ENCODE peak calls at places on chromosome X, in four cellular contexts. Z is fibroblast of mammary gland; F is stimulated activated CD4-positive, alpha-beta T cell treated with anti-CD3 and anti-CD28 coated beads, Interleukin-12 subunit alpha, Interleukin-12 subunit beta, amount 100 ng/mL, for 48 hours; B is hepatocyte. E is an unnamed sample.

GRCh38 chrX:19514791-19515614 is at the start of gene MAP3K15:
- DNase-seq in Z (peak; percentile 3), F (no peak), B (peak; percentile 39), E (peak; percentile 1)

GRCh38 chrX:140918398-140919043 is 83.9 kb upstream of the SPANXB1 start:
- DNase-seq in Z (peak; percentile 71), F (peak; percentile 39), B (peak; percentile 67), E (peak; percentile 59)

GRCh38 chrX:106481341-106481740 is 130.4 kb upstream of the RADX start:
- DNase-seq in Z (peak; percentile 53), F (peak; percentile 70), B (peak; percentile 79), E (peak; percentile 40)

GRCh38 chrX:12042615-12043014 is 95.7 kb upstream of the FRMPD4 start:
- DNase-seq in Z (no peak), F (no peak), B (no peak), E (no peak)

GRCh38 chrX:105460366-105460765 is 239.9 kb upstream of the TEX13A start:
- DNase-seq in Z (peak; percentile 75), F (no peak), B (no peak), E (peak; percentile 33)

GRCh38 chrX:109440475-109440874 is 41.4 kb downstream of the GUCY2F start:
- DNase-seq in Z (no peak), F (no peak), B (no peak), E (no peak)

GRCh38 chrX:29662759-29663503 is 552.4 kb upstream of the MAGEB2 start:
- DNase-seq in Z (peak; percentile 91), F (no peak), B (peak; percentile 48), E (peak; percentile 86)

GRCh38 chrX:10041383-10041782 is 74.2 kb downstream of the CLDN34 start:
- DNase-seq in Z (no peak), F (no peak), B (no peak), E (peak; percentile 82)

GRCh38 chrX:49712577-49712976 is 16.8 kb upstream of the PAGE1 start:
- DNase-seq in Z (no peak), F (no peak), B (no peak), E (no peak)

GRCh38 chrX:88613338-88613737 is 133.7 kb upstream of the CPXCR1 start:
- DNase-seq in Z (peak; percentile 2), F (no peak), B (peak; percentile 74), E (no peak)

GRCh38 chrX:40883021-40883619 is 147.8 kb upstream of the MED14 start:
- DNase-seq in Z (no peak), F (no peak), B (no peak), E (no peak)

GRCh38 chrX:125132274-125132673 is 187.4 kb upstream of the TEX13C start:
- DNase-seq in Z (peak; percentile 2), F (no peak), B (peak; percentile 11), E (no peak)

GRCh38 chrX:45445745-45446412 is 245.2 kb upstream of the DIPK2B start:
- DNase-seq in Z (peak; percentile 90), F (no peak), B (peak; percentile 18), E (peak; percentile 74)

GRCh38 chrX:154731203-154731602 is 19.7 kb downstream of the GAB3 start:
- DNase-seq in Z (no peak), F (no peak), B (no peak), E (no peak)

GRCh38 chrX:145190801-145191389 is 56.4 kb upstream of the SPANXN1 start:
- DNase-seq in Z (peak; percentile 3), F (no peak), B (peak; percentile 7), E (peak; percentile 1)

GRCh38 chrX:123740006-123740405 is 7.2 kb upstream of the THOC2 start:
- DNase-seq in Z (no peak), F (no peak), B (no peak), E (no peak)

GRCh38 chrX:151177141-151178027 is 1.0 kb downstream of the GPR50 start:
- DNase-seq in Z (no peak), F (no peak), B (peak; percentile 18), E (no peak)

GRCh38 chrX:989959-990510 is 222.4 kb downstream of the CRLF2 start:
- DNase-seq in Z (peak; percentile 94), F (peak; percentile 67), B (peak; percentile 48), E (peak; percentile 69)

GRCh38 chrX:47138171-47138570 is 6.3 kb downstream of the NDUFB11 start:
- DNase-seq in Z (no peak), F (no peak), B (no peak), E (no peak)

GRCh38 chrX:154040307-154040756 is 20.6 kb upstream of the IRAK1 start:
- DNase-seq in Z (peak; percentile 87), F (no peak), B (peak; percentile 66), E (peak; percentile 91)

GRCh38 chrX:140815868-140816267 is 106.3 kb downstream of the LINC00632 start:
- DNase-seq in Z (peak; percentile 24), F (no peak), B (peak; percentile 28), E (peak; percentile 40)

GRCh38 chrX:16512401-16512776 is 137.6 kb upstream of the S100G start:
- DNase-seq in Z (no peak), F (no peak), B (no peak), E (no peak)

GRCh38 chrX:54494970-54495813 is 842 bp downstream of the FGD1 start:
- DNase-seq in Z (peak; percentile 18), F (no peak), B (peak; percentile 45), E (peak; percentile 28)

GRCh38 chrX:46574337-46574940 is 874 bp downstream of the CHST7 start:
- DNase-seq in Z (no peak), F (no peak), B (no peak), E (no peak)

GRCh38 chrX:6228720-6229119 is at the start of gene NLGN4X:
- DNase-seq in Z (no peak), F (no peak), B (no peak), E (no peak)

GRCh38 chrX:39805022-39805421 is 292.7 kb downstream of the BCOR start:
- DNase-seq in Z (no peak), F (no peak), B (no peak), E (no peak)

GRCh38 chrX:44223150-44223549 is 120.3 kb downstream of the EFHC2 start:
- DNase-seq in Z (peak; percentile 80), F (no peak), B (no peak), E (peak; percentile 42)

GRCh38 chrX:54891573-54891972 is 29.1 kb upstream of the TRO start:
- DNase-seq in Z (peak; percentile 38), F (peak; percentile 25), B (peak; percentile 30), E (peak; percentile 37)

GRCh38 chrX:1391370-1391706 is 575 bp downstream of the SLC25A6 start:
- DNase-seq in Z (no peak), F (peak; percentile 90), B (peak; percentile 97), E (no peak)

GRCh38 chrX:17922303-17922702 is 61.2 kb upstream of the RAI2 start:
- DNase-seq in Z (no peak), F (no peak), B (no peak), E (no peak)

GRCh38 chrX:47958943-47959342 is 44.8 kb downstream of the ZNF182 start:
- DNase-seq in Z (peak; percentile 17), F (no peak), B (peak; percentile 17), E (no peak)

GRCh38 chrX:31656013-31656412 is 584.2 kb upstream of the FTHL17 start:
- DNase-seq in Z (peak; percentile 18), F (no peak), B (no peak), E (peak; percentile 0)

GRCh38 chrX:37871626-37872302 is 24.4 kb upstream of the DYNLT3 start:
- DNase-seq in Z (peak; percentile 85), F (peak; percentile 2), B (peak; percentile 30), E (peak; percentile 87)

GRCh38 chrX:866441-866990 is 235.9 kb downstream of the SHOX start:
- DNase-seq in Z (no peak), F (no peak), B (peak; percentile 16), E (no peak)

GRCh38 chrX:70444326-70445196 is at the start of gene DLG3:
- DNase-seq in Z (peak; percentile 29), F (no peak), B (peak; percentile 37), E (peak; percentile 28)

GRCh38 chrX:153780678-153781427 is at the start of gene SRPK3:
- DNase-seq in Z (no peak), F (no peak), B (no peak), E (no peak)